ENCODE peak calls at places on chromosomes 3 and 15, in five cellular contexts. Q is Karpas-422, E is transverse colon, N is IMR-90, V is germinal center. G is an unnamed sample.

GRCh38 chr15:100335335-100335999 is 6.3 kb downstream of the ADAMTS17 start:
- DNase-seq in Q (no peak), E (no peak), N (no peak), V (no peak), G (no peak)

GRCh38 chr3:153783106-153783505 is 338.1 kb upstream of the ARHGEF26 start:
- DNase-seq in Q (no peak), E (no peak), N (no peak), V (no peak), G (no peak)

GRCh38 chr15:29921130-29921601 is 98.9 kb upstream of the TJP1 start:
- DNase-seq in Q (no peak), E (no peak), N (no peak), V (no peak), G (no peak)

GRCh38 chr3:56998081-56998529 is 62.4 kb upstream of the SPATA12 start:
- DNase-seq in Q (no peak), E (no peak), N (no peak), V (no peak), G (no peak)

GRCh38 chr3:107806021-107806420 is 283.3 kb downstream of the BBX start:
- DNase-seq in Q (no peak), E (no peak), N (no peak), V (no peak), G (no peak)

GRCh38 chr15:43702174-43702573 is 8.5 kb downstream of the CKMT1A start:
- DNase-seq in Q (no peak), E (no peak), N (no peak), V (no peak), G (no peak)

GRCh38 chr3:156745766-156746165 is 71.4 kb downstream of the TIPARP start:
- DNase-seq in Q (no peak), E (no peak), N (no peak), V (no peak), G (no peak)

GRCh38 chr15:78093242-78094020 is 1.1 kb downstream of the SH2D7 start:
- DNase-seq in Q (no peak), E (peak; percentile 7), N (peak; percentile 95), V (no peak), G (peak; percentile 68)

GRCh38 chr3:186945255-186945823 is 15.0 kb downstream of the ST6GAL1 start:
- DNase-seq in Q (no peak), E (no peak), N (no peak), V (no peak), G (no peak)

GRCh38 chr15:73982251-73982962 is 9.7 kb downstream of the STOML1 start:
- DNase-seq in Q (no peak), E (peak; percentile 75), N (peak; percentile 91), V (no peak), G (peak; percentile 73)

GRCh38 chr15:93862791-93863190 is 368.6 kb upstream of the MCTP2 start:
- DNase-seq in Q (no peak), E (peak; percentile 27), N (no peak), V (no peak), G (no peak)

GRCh38 chr3:71500696-71501095 is 82.8 kb downstream of the FOXP1 start:
- DNase-seq in Q (no peak), E (no peak), N (no peak), V (no peak), G (no peak)

GRCh38 chr3:105620236-105620635 is 248.6 kb downstream of the CBLB start:
- DNase-seq in Q (no peak), E (no peak), N (no peak), V (no peak), G (no peak)

GRCh38 chr15:31327674-31328424 is 1.2 kb downstream of the KLF13 start:
- DNase-seq in Q (peak; percentile 78), E (peak; percentile 82), N (peak; percentile 19), V (peak; percentile 60), G (no peak)

GRCh38 chr15:75104804-75105557 is 81.6 kb downstream of the PPCDC start:
- DNase-seq in Q (no peak), E (peak; percentile 50), N (peak; percentile 83), V (peak; percentile 60), G (peak; percentile 78)

GRCh38 chr3:27353221-27353620 is 16.0 kb downstream of the NEK10 start:
- DNase-seq in Q (no peak), E (no peak), N (peak; percentile 15), V (no peak), G (no peak)

GRCh38 chr3:40780341-40780800 is 255.6 kb downstream of the ZNF621 start:
- DNase-seq in Q (no peak), E (peak; percentile 23), N (no peak), V (no peak), G (no peak)

GRCh38 chr15:48112242-48112641 is 8.5 kb upstream of the SLC24A5 start:
- DNase-seq in Q (peak; percentile 43), E (no peak), N (peak; percentile 30), V (no peak), G (no peak)

GRCh38 chr3:171129827-171130226 is 103.3 kb upstream of the SLC2A2 start:
- DNase-seq in Q (no peak), E (no peak), N (peak; percentile 66), V (no peak), G (no peak)

GRCh38 chr3:133931084-133931483 is 35.4 kb upstream of the RAB6B start:
- DNase-seq in Q (no peak), E (no peak), N (no peak), V (no peak), G (no peak)

GRCh38 chr3:111712294-111713180 is 117.4 kb upstream of the ZBED2 start:
- DNase-seq in Q (peak; percentile 86), E (no peak), N (no peak), V (no peak), G (no peak)

GRCh38 chr15:28873585-28874139 is 12.1 kb upstream of the APBA2 start:
- DNase-seq in Q (no peak), E (no peak), N (no peak), V (no peak), G (no peak)

GRCh38 chr15:37252530-37252929 is 152.2 kb upstream of the MEIS2 start:
- DNase-seq in Q (no peak), E (no peak), N (no peak), V (no peak), G (no peak)

GRCh38 chr3:3125977-3126376 is 763 bp upstream of the TRNT1 start:
- DNase-seq in Q (no peak), E (no peak), N (no peak), V (no peak), G (no peak)

GRCh38 chr3:171841620-171842000 is 1.5 kb upstream of the TMEM212 start:
- DNase-seq in Q (no peak), E (no peak), N (peak; percentile 66), V (no peak), G (no peak)

GRCh38 chr15:64897345-64897985 is 14.2 kb upstream of the ANKDD1A start:
- DNase-seq in Q (no peak), E (peak; percentile 57), N (peak; percentile 75), V (no peak), G (no peak)

GRCh38 chr15:50363612-50364011 is 8.6 kb upstream of the GABPB1 start:
- DNase-seq in Q (no peak), E (no peak), N (no peak), V (no peak), G (no peak)

GRCh38 chr3:159128628-159129027 is 326.8 kb downstream of the MFSD1 start:
- DNase-seq in Q (no peak), E (no peak), N (no peak), V (no peak), G (peak; percentile 42)

GRCh38 chr3:127699098-127699945 is 26.6 kb downstream of the ABTB1 start:
- DNase-seq in Q (no peak), E (no peak), N (peak; percentile 75), V (no peak), G (no peak)

GRCh38 chr15:48710952-48711495 is 65.5 kb upstream of the FBN1 start:
- DNase-seq in Q (no peak), E (no peak), N (no peak), V (no peak), G (no peak)

GRCh38 chr3:48852151-48852550 is 4.5 kb upstream of the PRKAR2A start:
- DNase-seq in Q (no peak), E (no peak), N (no peak), V (no peak), G (no peak)